ENCODE peak calls at places on chromosomes 2 and 18, in nine cellular contexts. One of them, this sample, is unnamed. For H3K4me1, the result is how much of the 10 kb centered on the place peaks cover.

GRCh38 chr2:38947241-38948239 is 57.9 kb downstream of the ARHGEF33 start:
- DNase-seq in PC-3: peak
- DNase-seq in IMR-90: peak
- DNase-seq in H1: peak
- DNase-seq in neural progenitor cell: peak
- DNase-seq in H9: peak
- DNase-seq in K562: peak
- DNase-seq in kidney: no peak
- DNase-seq in astrocyte: peak
- DNase-seq in this sample: peak

GRCh38 chr2:232528746-232529445 is 2.9 kb downstream of the CHRND start:
- DNase-seq in PC-3: no peak
- DNase-seq in IMR-90: no peak
- DNase-seq in H1: no peak
- DNase-seq in neural progenitor cell: no peak
- DNase-seq in H9: no peak
- DNase-seq in K562: no peak
- DNase-seq in kidney: peak
- DNase-seq in astrocyte: no peak
- DNase-seq in this sample: no peak

GRCh38 chr2:10405441-10405840 is 42.7 kb downstream of the ODC1 start:
- DNase-seq in PC-3: peak
- DNase-seq in IMR-90: peak
- DNase-seq in H1: no peak
- DNase-seq in neural progenitor cell: no peak
- DNase-seq in H9: no peak
- DNase-seq in K562: no peak
- DNase-seq in kidney: peak
- DNase-seq in astrocyte: peak
- DNase-seq in this sample: peak

GRCh38 chr18:27004056-27004829 is 138.7 kb upstream of the AQP4 start:
- DNase-seq in PC-3: peak
- DNase-seq in IMR-90: no peak
- DNase-seq in H1: no peak
- DNase-seq in neural progenitor cell: peak
- DNase-seq in H9: no peak
- DNase-seq in K562: no peak
- DNase-seq in kidney: no peak
- DNase-seq in astrocyte: no peak
- DNase-seq in this sample: peak

GRCh38 chr2:120683701-120684100 is 52.0 kb upstream of the GLI2 start:
- DNase-seq in PC-3: no peak
- DNase-seq in IMR-90: no peak
- DNase-seq in H1: no peak
- DNase-seq in neural progenitor cell: no peak
- DNase-seq in H9: no peak
- DNase-seq in K562: no peak
- DNase-seq in kidney: no peak
- DNase-seq in astrocyte: no peak
- DNase-seq in this sample: no peak

GRCh38 chr2:42859006-42859552 is 66.7 kb upstream of the HAAO start:
- DNase-seq in PC-3: peak
- DNase-seq in IMR-90: peak
- DNase-seq in H1: peak
- DNase-seq in neural progenitor cell: peak
- DNase-seq in H9: peak
- DNase-seq in K562: peak
- DNase-seq in kidney: no peak
- DNase-seq in astrocyte: peak
- DNase-seq in this sample: peak

GRCh38 chr18:3380384-3380961 is 69.5 kb upstream of the TGIF1 start:
- DNase-seq in PC-3: peak
- DNase-seq in IMR-90: peak
- DNase-seq in H1: no peak
- DNase-seq in neural progenitor cell: no peak
- DNase-seq in H9: no peak
- DNase-seq in K562: peak
- DNase-seq in kidney: no peak
- DNase-seq in astrocyte: peak
- DNase-seq in this sample: peak

GRCh38 chr2:101410716-101411115 is 23.4 kb upstream of the CREG2 start:
- DNase-seq in PC-3: peak
- DNase-seq in IMR-90: no peak
- DNase-seq in H1: no peak
- DNase-seq in neural progenitor cell: no peak
- DNase-seq in H9: no peak
- DNase-seq in K562: no peak
- DNase-seq in kidney: no peak
- DNase-seq in astrocyte: no peak
- DNase-seq in this sample: no peak

GRCh38 chr18:32391126-32391525 is 79.6 kb downstream of the GAREM1 start:
- DNase-seq in PC-3: no peak
- DNase-seq in IMR-90: no peak
- DNase-seq in H1: no peak
- DNase-seq in neural progenitor cell: no peak
- DNase-seq in H9: no peak
- DNase-seq in K562: no peak
- DNase-seq in kidney: no peak
- DNase-seq in astrocyte: no peak
- DNase-seq in this sample: no peak

GRCh38 chr2:239328306-239329191 is 72.3 kb downstream of the HDAC4 start:
- DNase-seq in PC-3: no peak
- DNase-seq in IMR-90: peak
- DNase-seq in H1: no peak
- DNase-seq in neural progenitor cell: peak
- DNase-seq in H9: peak
- DNase-seq in K562: peak
- DNase-seq in kidney: no peak
- DNase-seq in astrocyte: peak
- DNase-seq in this sample: peak

GRCh38 chr18:78889250-78889649 is 90.4 kb upstream of the SALL3 start:
- DNase-seq in PC-3: no peak
- DNase-seq in IMR-90: no peak
- DNase-seq in H1: no peak
- DNase-seq in neural progenitor cell: no peak
- DNase-seq in H9: no peak
- DNase-seq in K562: no peak
- DNase-seq in kidney: no peak
- DNase-seq in astrocyte: no peak
- DNase-seq in this sample: no peak

GRCh38 chr18:68177807-68178702 is 536.9 kb downstream of the TMX3 start:
- DNase-seq in PC-3: peak
- DNase-seq in IMR-90: peak
- DNase-seq in H1: no peak
- DNase-seq in neural progenitor cell: no peak
- DNase-seq in H9: no peak
- DNase-seq in K562: no peak
- DNase-seq in kidney: no peak
- DNase-seq in astrocyte: peak
- DNase-seq in this sample: peak

GRCh38 chr2:20430461-20431302 is 16.2 kb upstream of the RHOB start:
- DNase-seq in PC-3: peak
- DNase-seq in IMR-90: peak
- DNase-seq in H1: no peak
- DNase-seq in neural progenitor cell: no peak
- DNase-seq in H9: no peak
- DNase-seq in K562: peak
- DNase-seq in kidney: no peak
- DNase-seq in astrocyte: no peak
- DNase-seq in this sample: no peak

GRCh38 chr2:180110469-180110868 is 103.4 kb upstream of the CWC22 start:
- DNase-seq in PC-3: no peak
- DNase-seq in IMR-90: no peak
- DNase-seq in H1: no peak
- DNase-seq in neural progenitor cell: no peak
- DNase-seq in H9: no peak
- DNase-seq in K562: peak
- DNase-seq in kidney: no peak
- DNase-seq in astrocyte: no peak
- DNase-seq in this sample: no peak

GRCh38 chr2:180115675-180116074 is 108.6 kb upstream of the CWC22 start:
- DNase-seq in PC-3: peak
- DNase-seq in IMR-90: peak
- DNase-seq in H1: no peak
- DNase-seq in neural progenitor cell: no peak
- DNase-seq in H9: no peak
- DNase-seq in K562: no peak
- DNase-seq in kidney: no peak
- DNase-seq in astrocyte: peak
- DNase-seq in this sample: peak

GRCh38 chr2:180111901-180112300 is 104.8 kb upstream of the CWC22 start:
- DNase-seq in PC-3: no peak
- DNase-seq in IMR-90: no peak
- DNase-seq in H1: no peak
- DNase-seq in neural progenitor cell: no peak
- DNase-seq in H9: no peak
- DNase-seq in K562: no peak
- DNase-seq in kidney: no peak
- DNase-seq in astrocyte: no peak
- DNase-seq in this sample: no peak
- H3K4me1 ChIP-seq in PC-3: under half
- H3K4me1 ChIP-seq in IMR-90: under half
- H3K4me1 ChIP-seq in H1: under half
- H3K4me1 ChIP-seq in neural progenitor cell: under half
- H3K4me1 ChIP-seq in H9: under half
- H3K4me1 ChIP-seq in K562: under half
- H3K4me1 ChIP-seq in kidney: under half
- H3K4me1 ChIP-seq in astrocyte: under half
- H3K4me1 ChIP-seq in this sample: under half

DNA sequence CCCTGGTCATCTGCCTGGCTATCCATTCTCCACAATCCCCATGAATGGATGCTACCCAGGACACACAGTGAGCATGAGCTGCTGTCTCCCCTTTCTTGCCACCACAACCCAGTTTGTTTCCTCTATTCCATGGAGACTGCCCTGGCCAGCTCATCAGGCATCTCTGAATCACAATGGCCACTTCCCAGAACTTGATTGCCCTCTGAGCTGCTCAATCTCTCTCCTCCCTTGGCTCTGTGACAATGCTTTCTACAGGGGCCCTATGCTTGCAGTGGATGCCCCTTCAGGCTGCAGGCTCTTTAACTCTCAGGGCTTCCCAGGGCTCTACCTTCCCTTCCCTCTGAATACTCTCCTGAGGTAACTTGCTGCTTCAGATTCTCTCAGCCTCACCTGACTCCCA is 14.4 kb upstream of the SLC4A5 start:
- DNase-seq in PC-3: no peak
- DNase-seq in IMR-90: peak
- DNase-seq in H1: no peak
- DNase-seq in neural progenitor cell: no peak
- DNase-seq in H9: peak
- DNase-seq in K562: no peak
- DNase-seq in kidney: no peak
- DNase-seq in astrocyte: no peak
- DNase-seq in this sample: peak
- H3K9ac ChIP-seq in PC-3: no peak
- H3K9ac ChIP-seq in IMR-90: no peak
- H3K9ac ChIP-seq in H1: no peak
- H3K9ac ChIP-seq in neural progenitor cell: no peak
- H3K9ac ChIP-seq in H9: no peak
- H3K9ac ChIP-seq in K562: no peak
- H3K9ac ChIP-seq in kidney: no peak
- H3K9ac ChIP-seq in astrocyte: no peak
- H3K9ac ChIP-seq in this sample: no peak

GRCh38 chr18:12307871-12308385 is at the start of gene TUBB6:
- DNase-seq in PC-3: no peak
- DNase-seq in IMR-90: peak
- DNase-seq in H1: no peak
- DNase-seq in neural progenitor cell: peak
- DNase-seq in H9: peak
- DNase-seq in K562: peak
- DNase-seq in kidney: peak
- DNase-seq in astrocyte: peak
- DNase-seq in this sample: peak

GRCh38 chr18:12306752-12307151 is 1.3 kb upstream of the TUBB6 start:
- DNase-seq in PC-3: no peak
- DNase-seq in IMR-90: no peak
- DNase-seq in H1: no peak
- DNase-seq in neural progenitor cell: no peak
- DNase-seq in H9: no peak
- DNase-seq in K562: no peak
- DNase-seq in kidney: no peak
- DNase-seq in astrocyte: no peak
- DNase-seq in this sample: no peak

GRCh38 chr18:12305930-12306629 is 2.0 kb upstream of the TUBB6 start:
- DNase-seq in PC-3: no peak
- DNase-seq in IMR-90: peak
- DNase-seq in H1: no peak
- DNase-seq in neural progenitor cell: peak
- DNase-seq in H9: peak
- DNase-seq in K562: peak
- DNase-seq in kidney: no peak
- DNase-seq in astrocyte: no peak
- DNase-seq in this sample: no peak

GRCh38 chr18:12308386-12309100 is 502 bp downstream of the TUBB6 start:
- DNase-seq in PC-3: peak
- DNase-seq in IMR-90: peak
- DNase-seq in H1: no peak
- DNase-seq in neural progenitor cell: peak
- DNase-seq in H9: peak
- DNase-seq in K562: peak
- DNase-seq in kidney: peak
- DNase-seq in astrocyte: peak
- DNase-seq in this sample: peak

GRCh38 chr18:12307251-12307736 is 747 bp upstream of the TUBB6 start:
- DNase-seq in PC-3: no peak
- DNase-seq in IMR-90: peak
- DNase-seq in H1: no peak
- DNase-seq in neural progenitor cell: peak
- DNase-seq in H9: no peak
- DNase-seq in K562: no peak
- DNase-seq in kidney: peak
- DNase-seq in astrocyte: peak
- DNase-seq in this sample: peak
- TF ChIP-seq CTCF in PC-3: no peak
- TF ChIP-seq CTCF in IMR-90: peak
- TF ChIP-seq CTCF in H1: no peak
- TF ChIP-seq CTCF in neural progenitor cell: peak
- TF ChIP-seq CTCF in H9: no peak
- TF ChIP-seq CTCF in K562: no peak
- TF ChIP-seq CTCF in kidney: no peak
- TF ChIP-seq CTCF in astrocyte: peak
- TF ChIP-seq CTCF in this sample: peak

GRCh38 chr2:44361330-44362206 is at the start of the genes CAMKMT and PREPL:
- DNase-seq in PC-3: peak
- DNase-seq in IMR-90: peak
- DNase-seq in H1: peak
- DNase-seq in neural progenitor cell: peak
- DNase-seq in H9: peak
- DNase-seq in K562: peak
- DNase-seq in kidney: peak
- DNase-seq in astrocyte: peak
- DNase-seq in this sample: peak
- H3K4me1 ChIP-seq in PC-3: under half
- H3K4me1 ChIP-seq in IMR-90: under half
- H3K4me1 ChIP-seq in H1: under half
- H3K4me1 ChIP-seq in neural progenitor cell: under half
- H3K4me1 ChIP-seq in H9: under half
- H3K4me1 ChIP-seq in K562: under half
- H3K4me1 ChIP-seq in kidney: under half
- H3K4me1 ChIP-seq in astrocyte: under half
- H3K4me1 ChIP-seq in this sample: under half

GRCh38 chr2:64727843-64728463 is 74.2 kb upstream of the SERTAD2 start:
- DNase-seq in PC-3: no peak
- DNase-seq in IMR-90: no peak
- DNase-seq in H1: no peak
- DNase-seq in neural progenitor cell: peak
- DNase-seq in H9: peak
- DNase-seq in K562: no peak
- DNase-seq in kidney: no peak
- DNase-seq in astrocyte: no peak
- DNase-seq in this sample: no peak
- H3K9ac ChIP-seq in PC-3: no peak
- H3K9ac ChIP-seq in IMR-90: no peak
- H3K9ac ChIP-seq in H1: no peak
- H3K9ac ChIP-seq in neural progenitor cell: no peak
- H3K9ac ChIP-seq in H9: no peak
- H3K9ac ChIP-seq in K562: no peak
- H3K9ac ChIP-seq in kidney: no peak
- H3K9ac ChIP-seq in astrocyte: no peak
- H3K9ac ChIP-seq in this sample: no peak